ENCODE peak calls at places on chromosomes 6 and 20, in six cellular contexts. H is A549, R is IMR-90, O is heart left ventricle, B is lower leg skin, N is endothelial cell of umbilical vein. V is an unnamed sample.

GRCh38 chr6:87040729-87041128 is 54.2 kb downstream of the CGA start:
- DNase-seq in O (no peak), H (no peak), R (no peak), B (no peak), N (no peak), V (no peak)

GRCh38 chr6:37565267-37566208 is 65.8 kb upstream of the CCDC167 start:
- DNase-seq in R (no peak), H (no peak), N (peak; percentile 21), O (no peak), B (no peak), V (peak; percentile 28)

GRCh38 chr6:149864578-149865535 is 698 bp upstream of the LRP11 start:
- DNase-seq in R (peak; percentile 77), N (peak; percentile 78), H (peak; percentile 52), O (no peak), B (no peak), V (no peak)

GRCh38 chr6:44127186-44128019 is at the start of the genes MRPL14 and TMEM63B:
- DNase-seq in H (peak; percentile 90), O (peak; percentile 90), N (peak; percentile 81), B (peak; percentile 75), R (peak; percentile 88), V (peak; percentile 95)

GRCh38 chr20:57633945-57634491 is 13.8 kb upstream of the ZBP1 start:
- DNase-seq in B (no peak), H (no peak), O (no peak), R (no peak), N (no peak), V (no peak)

GRCh38 chr20:41017448-41018042 is 11.1 kb upstream of the TOP1 start:
- DNase-seq in H (no peak), R (no peak), B (no peak), N (no peak), O (no peak), V (no peak)

GRCh38 chr6:100465701-100466409 is 1.1 kb upstream of the SIM1 start:
- DNase-seq in H (no peak), R (no peak), N (no peak), B (no peak), O (no peak), V (no peak)

GRCh38 chr6:43900560-43901329 is 130.7 kb downstream of the VEGFA start:
- DNase-seq in B (no peak), N (no peak), H (no peak), R (no peak), O (no peak), V (peak; percentile 30)

GRCh38 chr6:160005861-160006540 is 37.1 kb downstream of the IGF2R start:
- DNase-seq in R (peak; percentile 61), N (peak; percentile 26), B (no peak), H (no peak), O (peak; percentile 49), V (peak; percentile 82)

GRCh38 chr20:50111120-50111828 is 1.7 kb downstream of the UBE2V1 start:
- DNase-seq in B (no peak), O (no peak), H (no peak), R (peak; percentile 73), N (no peak), V (no peak)

GRCh38 chr6:28737750-28738395 is 185.9 kb downstream of the TRIM27 start:
- DNase-seq in N (no peak), O (no peak), B (no peak), H (no peak), R (no peak), V (no peak)

GRCh38 chr20:31838646-31839292 is 6.6 kb downstream of the FOXS1 start:
- DNase-seq in R (no peak), O (no peak), H (no peak), N (peak; percentile 37), B (no peak), V (no peak)

GRCh38 chr20:50756447-50756846 is 25.1 kb downstream of the PARD6B start:
- DNase-seq in B (no peak), N (no peak), O (no peak), R (no peak), H (no peak), V (no peak)

GRCh38 chr6:154458565-154459475 is 51.7 kb downstream of the CNKSR3 start:
- DNase-seq in O (no peak), R (no peak), B (no peak), N (no peak), H (no peak), V (no peak)

GRCh38 chr20:34689486-34689885 is 12.6 kb upstream of the PIGU start:
- DNase-seq in N (peak; percentile 61), O (no peak), R (no peak), B (no peak), H (no peak), V (no peak)

GRCh38 chr6:155171109-155171746 is 92.6 kb upstream of the CLDN20 start:
- DNase-seq in R (peak; percentile 89), B (peak; percentile 68), N (peak; percentile 93), H (peak; percentile 50), O (no peak), V (no peak)

GRCh38 chr6:43910638-43911353 is 140.8 kb downstream of the VEGFA start:
- DNase-seq in B (no peak), N (no peak), H (no peak), O (no peak), R (peak; percentile 86), V (no peak)

GRCh38 chr6:43800746-43801488 is 30.9 kb downstream of the VEGFA start:
- DNase-seq in B (no peak), R (no peak), N (no peak), H (no peak), O (no peak), V (no peak)

GRCh38 chr20:62006482-62006881 is 59.2 kb downstream of the TAF4 start:
- DNase-seq in R (no peak), O (no peak), H (no peak), N (no peak), B (no peak), V (no peak)

GRCh38 chr6:12709116-12709515 is 7.5 kb upstream of the PHACTR1 start:
- DNase-seq in N (no peak), B (no peak), O (no peak), H (no peak), R (no peak), V (no peak)

GRCh38 chr6:15936503-15936902 is 192.4 kb upstream of the MYLIP start:
- DNase-seq in B (no peak), N (no peak), R (no peak), O (no peak), H (no peak), V (no peak)

GRCh38 chr6:31615748-31616147 is 714 bp downstream of the AIF1 start:
- DNase-seq in N (no peak), B (no peak), O (no peak), H (no peak), R (no peak), V (no peak)

GRCh38 chr20:12649234-12649633 is 359.5 kb upstream of the SPTLC3 start:
- DNase-seq in H (no peak), R (no peak), O (no peak), N (no peak), B (no peak), V (no peak)

GRCh38 chr20:12638633-12639360 is 370.0 kb upstream of the SPTLC3 start:
- DNase-seq in B (no peak), R (no peak), O (no peak), H (no peak), N (no peak), V (no peak)

GRCh38 chr20:12640255-12640654 is 368.5 kb upstream of the SPTLC3 start:
- DNase-seq in B (no peak), O (no peak), H (no peak), R (no peak), N (no peak), V (no peak)

DNA sequence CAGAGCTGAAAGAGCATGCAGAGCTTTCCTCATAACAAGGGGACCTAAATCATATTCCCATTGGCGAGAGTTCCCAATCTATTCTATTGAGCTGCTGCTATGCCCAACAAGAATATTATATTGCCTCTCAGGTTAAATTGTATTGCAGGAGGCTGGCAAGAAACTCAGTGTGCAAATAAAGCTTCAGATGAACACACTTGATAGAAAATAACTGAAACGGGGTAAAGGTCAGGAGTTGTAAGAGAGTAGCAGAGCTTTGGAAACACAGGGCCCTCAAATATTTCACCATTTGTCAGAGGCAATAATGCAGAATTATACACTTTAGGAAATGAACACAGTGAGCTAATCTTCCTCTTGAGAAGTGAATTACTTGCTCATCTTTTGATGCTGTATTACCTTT is 364.3 kb upstream of the SPTLC3 start:
- DNase-seq in H (no peak), R (no peak), N (no peak), B (no peak), O (no peak), V (no peak)
- TF ChIP-seq POLR2A in H (no peak), R (no peak), N (no peak), B (no peak), O (no peak), V (no peak)

GRCh38 chr6:21856844-21857243 is 263.3 kb downstream of the SOX4 start:
- DNase-seq in B (no peak), O (no peak), R (peak; percentile 69), N (no peak), H (no peak), V (no peak)
- H3K4me3 ChIP-seq in B (no peak overlapping the region), O (no peak overlapping the region), R (no peak overlapping the region), N (no peak overlapping the region), H (no peak overlapping the region), V (no peak overlapping the region)

GRCh38 chr20:408843-409696 is 971 bp downstream of the RBCK1 start:
- DNase-seq in B (no peak), R (no peak), O (no peak), H (no peak), N (peak; percentile 10), V (no peak)

GRCh38 chr20:407953-408842 is at the start of gene RBCK1:
- DNase-seq in R (peak; percentile 72), B (peak; percentile 68), H (peak; percentile 98), O (peak; percentile 92), N (peak; percentile 69), V (peak; percentile 90)

GRCh38 chr20:406200-407096 is 1.7 kb upstream of the RBCK1 start:
- DNase-seq in O (no peak), R (no peak), H (no peak), N (no peak), B (no peak), V (no peak)

GRCh38 chr20:409697-410559 is 1.8 kb downstream of the RBCK1 start:
- DNase-seq in O (no peak), R (no peak), H (no peak), B (no peak), N (no peak), V (no peak)

GRCh38 chr20:407097-407952 is 774 bp upstream of the RBCK1 start:
- DNase-seq in R (peak; percentile 59), O (peak; percentile 78), B (peak; percentile 61), H (peak; percentile 91), N (peak; percentile 84), V (peak; percentile 81)
- TF ChIP-seq POLR2A in R (no peak), O (no peak), B (no peak), H (peak; percentile 74), N (peak; percentile 61), V (peak; percentile 4)

GRCh38 chr6:106639812-106640211 is 10.4 kb downstream of the QRSL1 start:
- DNase-seq in H (no peak), B (no peak), N (no peak), R (no peak), O (no peak), V (no peak)

GRCh38 chr6:106637718-106638341 is 8.5 kb downstream of the QRSL1 start:
- DNase-seq in O (no peak), N (peak; percentile 21), H (no peak), B (no peak), R (no peak), V (no peak)

GRCh38 chr6:106634565-106634964 is 5.2 kb downstream of the QRSL1 start:
- DNase-seq in O (no peak), H (no peak), N (no peak), R (no peak), B (no peak), V (no peak)

GRCh38 chr6:106642476-106642875 is 13.1 kb downstream of the QRSL1 start:
- DNase-seq in N (no peak), R (no peak), B (no peak), H (no peak), O (no peak), V (no peak)

GRCh38 chr6:106637051-106637717 is 7.8 kb downstream of the QRSL1 start:
- DNase-seq in R (no peak), H (no peak), N (peak; percentile 16), O (no peak), B (no peak), V (no peak)
- H3K4me3 ChIP-seq in R (no peak overlapping the region), H (no peak overlapping the region), N (no peak overlapping the region), O (no peak overlapping the region), B (no peak overlapping the region), V (no peak overlapping the region)